ENCODE peak calls at places on chromosome 17, in six cellular contexts. B is left lung, Q is left lobe of liver, K is MM.1S, E is brain microvascular endothelial cell, N is NCI-H1092 treated with DMSO at 0.1 percent for 48 hours. T is an unnamed sample.

GRCh38 chr17:36993227-36993626 is 44.5 kb downstream of the AATF start:
- DNase-seq in B (no peak), Q (no peak), K (no peak), E (no peak), N (peak), T (no peak)

GRCh38 chr17:48907713-48908046 is 527 bp upstream of the UBE2Z start:
- DNase-seq in B (no peak), Q (no peak), K (peak), E (peak), N (peak), T (no peak)

GRCh38 chr17:48804936-48805411 is 12.1 kb downstream of the TTLL6 start:
- DNase-seq in B (peak), Q (peak), K (peak), E (peak), N (peak), T (no peak)

GRCh38 chr17:79057727-79058400 is 16.8 kb upstream of the ENGASE start:
- DNase-seq in B (no peak), Q (no peak), K (no peak), E (no peak), N (no peak), T (no peak)

GRCh38 chr17:2259769-2260536 is 43.6 kb downstream of the SMG6 start:
- DNase-seq in B (no peak), Q (no peak), K (peak), E (no peak), N (no peak), T (no peak)

GRCh38 chr17:79513805-79514535 is 96.9 kb downstream of the RBFOX3 start:
- DNase-seq in B (peak), Q (no peak), K (no peak), E (no peak), N (no peak), T (no peak)

GRCh38 chr17:57644311-57644710 is 100.8 kb downstream of the CCDC182 start:
- DNase-seq in B (no peak), Q (no peak), K (no peak), E (no peak), N (no peak), T (no peak)

GRCh38 chr17:35372846-35373531 is 432 bp downstream of the SLFN11 start:
- DNase-seq in B (peak), Q (no peak), K (peak), E (no peak), N (peak), T (no peak)

GRCh38 chr17:12958786-12959185 is 59.0 kb downstream of the ELAC2 start:
- DNase-seq in B (no peak), Q (no peak), K (no peak), E (no peak), N (no peak), T (no peak)

GRCh38 chr17:19448341-19449268 is 37.6 kb downstream of the RNF112 start:
- DNase-seq in B (no peak), Q (no peak), K (no peak), E (peak), N (no peak), T (no peak)

GRCh38 chr17:57567278-57567677 is 177.8 kb downstream of the CCDC182 start:
- DNase-seq in B (no peak), Q (no peak), K (no peak), E (no peak), N (peak), T (no peak)

GRCh38 chr17:42361781-42362186 is 26.5 kb downstream of the STAT3 start:
- DNase-seq in B (no peak), Q (no peak), K (no peak), E (no peak), N (no peak), T (no peak)

GRCh38 chr17:42980274-42980765 is at the start of gene RUNDC1:
- DNase-seq in B (peak), Q (peak), K (peak), E (peak), N (peak), T (peak)

GRCh38 chr17:61476476-61477203 is 24.4 kb downstream of the TBX4 start:
- DNase-seq in B (peak), Q (no peak), K (no peak), E (no peak), N (no peak), T (no peak)

GRCh38 chr17:58279016-58279671 is 1.6 kb downstream of the MPO start:
- DNase-seq in B (peak), Q (no peak), K (no peak), E (peak), N (no peak), T (no peak)

GRCh38 chr17:73297934-73298861 is 13.6 kb downstream of the CDC42EP4 start:
- DNase-seq in B (no peak), Q (no peak), K (no peak), E (no peak), N (no peak), T (no peak)

GRCh38 chr17:8552582-8553320 is 77.8 kb downstream of the MYH10 start:
- DNase-seq in B (no peak), Q (no peak), K (no peak), E (no peak), N (no peak), T (no peak)

GRCh38 chr17:29930399-29931010 is 477 bp upstream of the SSH2 start:
- DNase-seq in B (no peak), Q (no peak), K (no peak), E (no peak), N (peak), T (no peak)

GRCh38 chr17:21425736-21426135 is 49.6 kb downstream of the KCNJ12 start:
- DNase-seq in B (no peak), Q (no peak), K (no peak), E (no peak), N (no peak), T (no peak)

GRCh38 chr17:37017355-37017754 is 68.6 kb downstream of the AATF start:
- DNase-seq in B (no peak), Q (no peak), K (no peak), E (no peak), N (no peak), T (no peak)

GRCh38 chr17:50487213-50488096 is 8.8 kb downstream of the RSAD1 start:
- DNase-seq in B (peak), Q (no peak), K (no peak), E (no peak), N (no peak), T (peak)

T was measured in RWPE2.